ENCODE peak calls at places on chromosomes 16 and 17, in four cellular contexts. One of them, this sample, is unnamed.

GRCh38 chr17:10117581-10118001 is 80.8 kb downstream of the GAS7 start:
- DNase-seq in GM12878: peak
- DNase-seq in SK-N-SH: no peak
- DNase-seq in H1: no peak
- DNase-seq in this sample: no peak

GRCh38 chr16:10961231-10961630 is 16.9 kb downstream of the CLEC16A start:
- DNase-seq in H1: no peak
- DNase-seq in GM12878: no peak
- DNase-seq in SK-N-SH: no peak
- DNase-seq in this sample: no peak

GRCh38 chr17:77610518-77610893 is 348.0 kb upstream of the TNRC6C start:
- DNase-seq in GM12878: no peak
- DNase-seq in SK-N-SH: no peak
- DNase-seq in H1: peak
- DNase-seq in this sample: no peak

GRCh38 chr16:56478228-56479049 is 27.1 kb downstream of the OGFOD1 start:
- DNase-seq in H1: no peak
- DNase-seq in SK-N-SH: no peak
- DNase-seq in GM12878: no peak
- DNase-seq in this sample: no peak

GRCh38 chr17:2418572-2418971 is 17.7 kb upstream of the MNT start:
- DNase-seq in H1: no peak
- DNase-seq in SK-N-SH: no peak
- DNase-seq in GM12878: no peak
- DNase-seq in this sample: no peak

GRCh38 chr16:2470234-2470601 is 879 bp upstream of the NTN3 start:
- DNase-seq in GM12878: no peak
- DNase-seq in SK-N-SH: no peak
- DNase-seq in H1: no peak
- DNase-seq in this sample: no peak

GRCh38 chr17:15289285-15290185 is 24.4 kb upstream of the PMP22 start:
- DNase-seq in H1: no peak
- DNase-seq in GM12878: no peak
- DNase-seq in SK-N-SH: peak
- DNase-seq in this sample: no peak

GRCh38 chr17:65261682-65262636 is 124.8 kb downstream of the RGS9 start:
- DNase-seq in GM12878: no peak
- DNase-seq in H1: no peak
- DNase-seq in SK-N-SH: no peak
- DNase-seq in this sample: no peak

GRCh38 chr16:2512920-2513404 is 790 bp upstream of the ATP6V0C start:
- DNase-seq in GM12878: no peak
- DNase-seq in SK-N-SH: peak
- DNase-seq in H1: peak
- DNase-seq in this sample: no peak

DNA sequence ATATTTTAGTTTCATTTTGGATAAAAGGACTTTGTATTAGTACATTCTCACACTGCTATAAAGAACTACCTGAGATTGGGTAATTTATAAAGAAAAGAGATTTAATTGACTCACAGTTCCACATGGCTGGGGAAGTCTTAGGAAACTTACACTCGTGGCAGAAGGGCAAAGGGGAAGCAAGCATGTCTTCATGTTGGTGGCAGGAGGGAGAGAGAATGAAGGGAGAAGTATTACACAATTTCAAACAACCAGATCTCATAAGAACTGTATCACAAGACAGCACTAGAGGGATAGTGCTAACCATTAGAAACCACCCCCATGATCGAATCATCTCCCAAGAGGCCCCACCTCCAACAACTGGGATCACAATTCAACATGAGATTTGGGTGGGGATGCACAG is 142.9 kb downstream of the USP31 start:
- DNase-seq in GM12878: no peak
- DNase-seq in SK-N-SH: no peak
- DNase-seq in H1: no peak
- DNase-seq in this sample: no peak
- TF ChIP-seq JUND in GM12878: no peak
- TF ChIP-seq JUND in SK-N-SH: no peak
- TF ChIP-seq JUND in H1: no peak
- TF ChIP-seq JUND in this sample: no peak

GRCh38 chr17:81328925-81329278 is 33.8 kb upstream of the SLC38A10 start:
- DNase-seq in SK-N-SH: peak
- DNase-seq in GM12878: no peak
- DNase-seq in H1: no peak
- DNase-seq in this sample: peak

GRCh38 chr17:81328489-81328888 is 33.4 kb upstream of the SLC38A10 start:
- DNase-seq in SK-N-SH: no peak
- DNase-seq in H1: no peak
- DNase-seq in GM12878: no peak
- DNase-seq in this sample: no peak

GRCh38 chr17:81329927-81330883 is 35.1 kb upstream of the SLC38A10 start:
- DNase-seq in GM12878: no peak
- DNase-seq in H1: no peak
- DNase-seq in SK-N-SH: no peak
- DNase-seq in this sample: peak

GRCh38 chr17:81330884-81331245 is 35.8 kb upstream of the SLC38A10 start:
- DNase-seq in SK-N-SH: no peak
- DNase-seq in H1: no peak
- DNase-seq in GM12878: no peak
- DNase-seq in this sample: no peak

DNA sequence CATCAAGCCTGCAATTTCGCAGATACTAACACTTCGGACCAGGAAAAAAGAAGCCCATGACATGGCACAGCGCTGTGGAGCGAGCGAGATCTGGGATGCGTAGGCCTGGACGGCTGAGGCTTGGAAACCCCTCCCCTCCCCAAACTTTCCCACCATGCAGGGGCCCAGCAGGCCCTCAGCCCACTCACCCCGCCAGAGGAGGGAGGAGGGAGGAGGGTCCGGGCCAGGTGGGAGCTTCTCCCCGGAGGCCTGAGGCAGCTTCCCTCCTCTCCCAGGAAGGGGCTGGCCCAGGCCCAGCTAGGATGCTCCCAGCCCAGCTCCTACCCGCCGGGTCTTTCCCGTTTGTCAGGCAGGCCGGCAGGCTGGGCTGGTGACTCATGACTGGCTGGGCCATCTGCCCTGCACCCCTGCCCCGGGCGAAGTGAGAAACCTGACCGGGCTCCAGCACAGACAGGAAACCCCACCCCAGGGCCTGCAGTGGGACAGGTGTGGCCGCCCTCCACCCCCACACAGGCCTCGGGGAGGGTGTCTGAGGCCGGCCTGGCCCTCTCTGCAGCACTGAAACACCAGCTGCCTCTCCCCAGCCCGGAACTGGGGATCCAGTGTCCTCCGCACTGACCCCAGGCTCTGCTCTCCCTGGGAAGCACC is 34.3 kb upstream of the SLC38A10 start:
- DNase-seq in SK-N-SH: peak
- DNase-seq in GM12878: no peak
- DNase-seq in H1: peak
- DNase-seq in this sample: peak
- TF ChIP-seq JUND in SK-N-SH: no peak
- TF ChIP-seq JUND in GM12878: no peak
- TF ChIP-seq JUND in H1: peak
- TF ChIP-seq JUND in this sample: peak

GRCh38 chr16:1152651-1153259 is at the start of gene CACNA1H:
- DNase-seq in GM12878: no peak
- DNase-seq in H1: peak
- DNase-seq in SK-N-SH: peak
- DNase-seq in this sample: peak
- TF ChIP-seq JUND in GM12878: no peak
- TF ChIP-seq JUND in H1: no peak
- TF ChIP-seq JUND in SK-N-SH: no peak
- TF ChIP-seq JUND in this sample: no peak

GRCh38 chr16:54783980-54784379 is 146.7 kb upstream of the IRX5 start:
- DNase-seq in SK-N-SH: no peak
- DNase-seq in GM12878: no peak
- DNase-seq in H1: no peak
- DNase-seq in this sample: no peak
- TF ChIP-seq JUND in SK-N-SH: no peak
- TF ChIP-seq JUND in GM12878: no peak
- TF ChIP-seq JUND in H1: no peak
- TF ChIP-seq JUND in this sample: no peak

GRCh38 chr16:68396481-68396880 is 51.8 kb downstream of the SMPD3 start:
- DNase-seq in H1: no peak
- DNase-seq in GM12878: no peak
- DNase-seq in SK-N-SH: peak
- DNase-seq in this sample: peak
- TF ChIP-seq JUND in H1: no peak
- TF ChIP-seq JUND in GM12878: no peak
- TF ChIP-seq JUND in SK-N-SH: no peak
- TF ChIP-seq JUND in this sample: no peak

DNA sequence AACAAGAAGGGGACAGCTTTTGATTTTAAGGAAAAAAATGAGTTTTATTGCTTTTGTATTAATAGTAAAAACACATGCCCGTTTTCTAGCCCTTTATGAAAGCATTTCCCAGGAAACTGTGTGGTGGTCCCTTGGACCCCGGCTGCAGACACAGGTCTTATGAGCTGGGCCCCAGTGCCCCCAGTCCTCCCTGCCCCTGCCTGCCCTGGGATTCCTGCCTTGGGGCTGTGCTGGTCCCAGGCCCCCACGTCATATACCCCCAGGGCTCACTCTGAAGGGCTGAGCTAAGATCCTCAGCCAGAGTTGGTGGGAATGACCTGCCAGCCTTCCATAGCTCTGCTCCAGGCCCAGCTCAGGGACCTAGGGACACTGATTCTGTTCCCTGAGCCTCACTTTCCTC is 30.8 kb downstream of the GINS2 start:
- DNase-seq in H1: no peak
- DNase-seq in GM12878: no peak
- DNase-seq in SK-N-SH: no peak
- DNase-seq in this sample: no peak
- TF ChIP-seq JUND in H1: no peak
- TF ChIP-seq JUND in GM12878: no peak
- TF ChIP-seq JUND in SK-N-SH: no peak
- TF ChIP-seq JUND in this sample: no peak

DNA sequence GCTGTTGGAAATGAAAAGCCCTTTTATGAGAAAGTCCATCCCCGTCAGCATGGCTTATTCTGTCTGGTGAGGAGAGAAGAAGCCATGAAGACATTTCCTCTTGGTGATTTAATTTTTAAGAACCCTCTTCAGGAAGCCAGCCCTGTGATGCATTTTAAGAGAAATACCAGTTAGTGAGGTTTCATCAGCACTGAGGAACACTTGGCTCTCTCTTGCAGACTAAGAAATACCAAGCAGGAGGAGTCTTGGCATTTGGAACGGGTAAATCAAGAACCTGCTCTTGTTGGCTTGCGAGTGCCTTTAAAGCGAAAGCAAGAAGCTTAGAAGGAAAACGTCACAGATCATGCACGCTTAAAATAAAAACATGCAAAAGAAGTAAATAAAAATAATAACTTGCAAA is 17.5 kb downstream of the RAB11FIP3 start:
- DNase-seq in SK-N-SH: no peak
- DNase-seq in GM12878: no peak
- DNase-seq in H1: no peak
- DNase-seq in this sample: peak
- TF ChIP-seq JUND in SK-N-SH: no peak
- TF ChIP-seq JUND in GM12878: no peak
- TF ChIP-seq JUND in H1: no peak
- TF ChIP-seq JUND in this sample: no peak

GRCh38 chr17:80125656-80126448 is 21.1 kb downstream of the EIF4A3 start:
- DNase-seq in H1: no peak
- DNase-seq in SK-N-SH: no peak
- DNase-seq in GM12878: no peak
- DNase-seq in this sample: no peak

GRCh38 chr17:80130992-80131391 is 15.9 kb downstream of the EIF4A3 start:
- DNase-seq in SK-N-SH: no peak
- DNase-seq in H1: no peak
- DNase-seq in GM12878: no peak
- DNase-seq in this sample: peak

GRCh38 chr17:80126449-80126715 is 20.5 kb downstream of the EIF4A3 start:
- DNase-seq in SK-N-SH: no peak
- DNase-seq in H1: no peak
- DNase-seq in GM12878: no peak
- DNase-seq in this sample: no peak

GRCh38 chr17:80132906-80133625 is 13.9 kb downstream of the EIF4A3 start:
- DNase-seq in H1: no peak
- DNase-seq in GM12878: no peak
- DNase-seq in SK-N-SH: no peak
- DNase-seq in this sample: no peak

GRCh38 chr17:80129006-80129565 is 17.8 kb downstream of the EIF4A3 start:
- DNase-seq in GM12878: no peak
- DNase-seq in H1: no peak
- DNase-seq in SK-N-SH: no peak
- DNase-seq in this sample: no peak
- TF ChIP-seq JUND in GM12878: no peak
- TF ChIP-seq JUND in H1: no peak
- TF ChIP-seq JUND in SK-N-SH: no peak
- TF ChIP-seq JUND in this sample: no peak